ENCODE peak calls at places on chromosome 20, in nine cellular contexts. Z, S, C, Q, D, E, T, K and M are unnamed samples.
A peak's percentile ranks its signal among the peaks of the same experiment; 100 is the strongest.

GRCh38 chr20:32982617-32983458 is 21.4 kb downstream of the SUN5 start:
- DNase-seq in Q (peak; percentile 29), C (peak; percentile 48), T (no peak), E (no peak), S (no peak), K (no peak), Z (no peak), D (peak; percentile 40), M (peak; percentile 34)

GRCh38 chr20:4869290-4870193 is 131.8 kb downstream of the SLC23A2 start:
- DNase-seq in D (no peak), Q (peak; percentile 21), T (no peak), S (peak; percentile 7), Z (no peak), C (no peak), K (no peak), E (no peak), M (no peak)

GRCh38 chr20:62358171-62358719 is 8.9 kb downstream of the LAMA5 start:
- DNase-seq in E (peak; percentile 35), T (no peak), Z (no peak), C (peak; percentile 43), S (no peak), Q (peak; percentile 85), K (no peak), D (peak; percentile 80), M (peak; percentile 28)

GRCh38 chr20:9458075-9458818 is 56.1 kb upstream of the LAMP5 start:
- DNase-seq in S (peak; percentile 44), D (peak; percentile 13), E (no peak), Z (no peak), C (no peak), Q (peak; percentile 42), T (no peak), K (peak; percentile 31), M (no peak)

GRCh38 chr20:5715068-5715841 is 34.9 kb upstream of the SHLD1 start:
- DNase-seq in K (no peak), T (no peak), E (no peak), Q (no peak), S (no peak), Z (no peak), D (no peak), C (no peak), M (no peak)

GRCh38 chr20:3383878-3384495 is 23.5 kb downstream of the DNAAF9 start:
- DNase-seq in E (no peak), Z (no peak), S (no peak), T (no peak), Q (no peak), C (no peak), D (no peak), K (no peak), M (no peak)

GRCh38 chr20:49460916-49461315 is 21.6 kb downstream of the KCNB1 start:
- DNase-seq in Z (no peak), T (no peak), K (no peak), S (peak; percentile 3), E (no peak), C (no peak), D (peak; percentile 45), Q (no peak), M (no peak)

GRCh38 chr20:4555188-4555893 is 166.4 kb upstream of the PRND start:
- DNase-seq in D (no peak), K (peak; percentile 72), Q (no peak), T (no peak), C (no peak), Z (no peak), S (peak; percentile 73), E (no peak), M (no peak)

GRCh38 chr20:43914697-43915208 is at the start of gene TOX2:
- DNase-seq in Z (peak; percentile 89), K (no peak), D (peak; percentile 63), E (no peak), S (no peak), Q (no peak), C (peak; percentile 44), T (no peak), M (peak; percentile 75)

GRCh38 chr20:15205719-15206118 is 868.3 kb upstream of the FLRT3 start:
- DNase-seq in S (no peak), Q (no peak), E (no peak), D (no peak), C (no peak), Z (no peak), K (no peak), T (no peak), M (no peak)

GRCh38 chr20:45355685-45356084 is 7.3 kb upstream of the SYS1 start:
- DNase-seq in C (no peak), Z (no peak), Q (no peak), S (no peak), K (no peak), E (no peak), T (no peak), D (no peak), M (no peak)
- TF ChIP-seq CTCF in C (no peak), Z (no peak), Q (no peak), S (no peak), K (no peak), E (no peak), T (no peak), D (no peak), M (no peak)

GRCh38 chr20:24705486-24705885 is 236.1 kb downstream of the SYNDIG1 start:
- DNase-seq in D (no peak), T (no peak), Q (no peak), K (no peak), E (no peak), Z (no peak), S (no peak), C (no peak), M (no peak)
- TF ChIP-seq CTCF in D (no peak), T (no peak), Q (no peak), K (no peak), E (no peak), Z (no peak), S (no peak), C (no peak), M (no peak)

GRCh38 chr20:18754030-18754659 is 59.4 kb upstream of the SCP2D1 start:
- DNase-seq in T (no peak), S (peak; percentile 29), Q (no peak), K (no peak), Z (peak; percentile 66), E (no peak), D (no peak), C (no peak), M (no peak)
- TF ChIP-seq CTCF in T (no peak), S (no peak), Q (no peak), K (no peak), Z (peak; percentile 10), E (no peak), D (no peak), C (no peak), M (no peak)

GRCh38 chr20:37907330-37907676 is 4.4 kb downstream of the VSTM2L start:
- DNase-seq in C (no peak), K (no peak), E (no peak), Z (no peak), S (no peak), T (no peak), D (no peak), Q (no peak), M (no peak)
- TF ChIP-seq CTCF in C (no peak), K (no peak), E (no peak), Z (no peak), S (no peak), T (no peak), D (no peak), Q (no peak), M (no peak)

GRCh38 chr20:51070635-51071034 is 47.7 kb upstream of the KCNG1 start:
- DNase-seq in E (no peak), D (no peak), S (no peak), T (no peak), K (no peak), Q (no peak), C (no peak), Z (no peak), M (no peak)
- TF ChIP-seq CTCF in E (no peak), D (no peak), S (no peak), T (no peak), K (no peak), Q (no peak), C (no peak), Z (no peak), M (no peak)

GRCh38 chr20:31260326-31260932 is 3.0 kb downstream of the DEFB115 start:
- DNase-seq in Q (no peak), T (no peak), E (no peak), S (no peak), K (no peak), D (peak; percentile 48), C (no peak), Z (no peak), M (no peak)
- TF ChIP-seq CTCF in Q (peak; percentile 32), T (no peak), E (no peak), S (no peak), K (peak; percentile 24), D (peak; percentile 78), C (peak; percentile 28), Z (peak; percentile 56), M (peak; percentile 77)